ENCODE peak calls at places on chromosomes 1 and 21, in eight cellular contexts. H is AG10803, N is cardiac muscle cell, T is astrocyte, L is hepatocyte, K is neural crest cell, U is IMR-90, W is dorsolateral prefrontal cortex. R is an unnamed sample.
A peak's percentile ranks its signal among the peaks of the same experiment; 100 is the strongest.

GRCh38 chr1:228144213-228145049 is 4.4 kb downstream of the GUK1 start:
- DNase-seq in H (no peak), N (no peak), T (no peak), L (peak; percentile 20), K (no peak), U (no peak), W (no peak), R (no peak)

GRCh38 chr1:6386371-6386949 is 7.1 kb downstream of the ACOT7 start:
- DNase-seq in H (no peak), N (no peak), T (peak; percentile 57), L (peak; percentile 37), K (no peak), U (peak; percentile 42), W (no peak), R (no peak)

GRCh38 chr1:18836654-18837053 is 22.8 kb downstream of the TAS1R2 start:
- DNase-seq in H (no peak), N (no peak), T (no peak), L (no peak), K (no peak), U (no peak), W (no peak), R (no peak)

GRCh38 chr1:1419812-1420653 is 1.0 kb downstream of the ANKRD65 start:
- DNase-seq in H (no peak), N (no peak), T (no peak), L (no peak), K (no peak), U (no peak), W (no peak), R (no peak)

GRCh38 chr1:10540277-10541005 is 65.7 kb downstream of the PEX14 start:
- DNase-seq in H (peak; percentile 53), N (no peak), T (peak; percentile 76), L (no peak), K (no peak), U (peak; percentile 54), W (no peak), R (no peak)

GRCh38 chr1:67607286-67607685 is 77.7 kb upstream of the GADD45A start:
- DNase-seq in H (no peak), N (no peak), T (no peak), L (no peak), K (no peak), U (no peak), W (no peak), R (no peak)

GRCh38 chr1:219903353-219903871 is 24.9 kb downstream of the SLC30A10 start:
- DNase-seq in H (no peak), N (no peak), T (no peak), L (no peak), K (no peak), U (no peak), W (no peak), R (no peak)

GRCh38 chr1:53129891-53130597 is 12.4 kb downstream of the SLC1A7 start:
- DNase-seq in H (no peak), N (no peak), T (no peak), L (no peak), K (no peak), U (no peak), W (peak; percentile 19), R (no peak)

GRCh38 chr1:23383547-23384311 is 14.1 kb upstream of the ZNF436 start:
- DNase-seq in H (no peak), N (no peak), T (no peak), L (no peak), K (no peak), U (no peak), W (no peak), R (no peak)

GRCh38 chr1:109726007-109726406 is 14.0 kb downstream of the GSTM5 start:
- DNase-seq in H (no peak), N (no peak), T (no peak), L (no peak), K (no peak), U (no peak), W (no peak), R (no peak)

GRCh38 chr1:19758227-19758830 is 41.4 kb downstream of the TMCO4 start:
- DNase-seq in H (peak; percentile 97), N (peak; percentile 44), T (peak; percentile 95), L (peak; percentile 38), K (no peak), U (peak; percentile 84), W (no peak), R (no peak)

GRCh38 chr1:37793773-37794371 is at the start of gene MANEAL:
- DNase-seq in H (peak; percentile 54), N (peak; percentile 88), T (peak; percentile 40), L (peak; percentile 79), K (peak; percentile 47), U (peak; percentile 54), W (peak; percentile 65), R (peak; percentile 24)

GRCh38 chr21:33063907-33064622 is 5.9 kb upstream of the OLIG1 start:
- DNase-seq in H (no peak), N (no peak), T (no peak), L (no peak), K (no peak), U (no peak), W (no peak), R (no peak)

GRCh38 chr1:191707288-191707687 is 451.0 kb upstream of the RGS18 start:
- DNase-seq in H (peak; percentile 0), N (no peak), T (peak; percentile 31), L (no peak), K (no peak), U (peak; percentile 49), W (no peak), R (no peak)

GRCh38 chr1:203598736-203599135 is 27.9 kb upstream of the ATP2B4 start:
- DNase-seq in H (no peak), N (no peak), T (no peak), L (no peak), K (no peak), U (no peak), W (no peak), R (no peak)

GRCh38 chr21:38470762-38471161 is 27.5 kb downstream of the ERG start:
- DNase-seq in H (peak; percentile 30), N (no peak), T (no peak), L (no peak), K (no peak), U (no peak), W (no peak), R (no peak)

GRCh38 chr1:16068356-16069270 is 4.8 kb downstream of the FAM131C start:
- DNase-seq in H (peak; percentile 34), N (no peak), T (no peak), L (peak; percentile 57), K (no peak), U (peak; percentile 20), W (peak; percentile 61), R (no peak)

GRCh38 chr1:51537568-51537967 is 18.5 kb upstream of the EPS15 start:
- DNase-seq in H (no peak), N (no peak), T (no peak), L (no peak), K (no peak), U (no peak), W (no peak), R (no peak)

GRCh38 chr1:51541313-51542050 is 22.4 kb upstream of the EPS15 start:
- DNase-seq in H (no peak), N (no peak), T (peak; percentile 32), L (no peak), K (no peak), U (no peak), W (no peak), R (no peak)

GRCh38 chr1:51543877-51544276 is 24.8 kb upstream of the EPS15 start:
- DNase-seq in H (no peak), N (no peak), T (no peak), L (no peak), K (no peak), U (no peak), W (no peak), R (no peak)

GRCh38 chr1:51542158-51542953 is 23.3 kb upstream of the EPS15 start:
- DNase-seq in H (no peak), N (no peak), T (no peak), L (no peak), K (no peak), U (no peak), W (no peak), R (no peak)
- TF ChIP-seq CTCF in H (no peak), N (no peak), T (no peak), L (no peak), K (no peak), U (no peak), W (no peak), R (no peak)

GRCh38 chr21:46345861-46346260 is 21.9 kb downstream of the PCNT start:
- DNase-seq in H (no peak), N (no peak), T (no peak), L (no peak), K (no peak), U (no peak), W (no peak), R (no peak)
- TF ChIP-seq CTCF in H (no peak), N (no peak), T (no peak), L (no peak), K (no peak), U (no peak), W (no peak), R (no peak)

DNA sequence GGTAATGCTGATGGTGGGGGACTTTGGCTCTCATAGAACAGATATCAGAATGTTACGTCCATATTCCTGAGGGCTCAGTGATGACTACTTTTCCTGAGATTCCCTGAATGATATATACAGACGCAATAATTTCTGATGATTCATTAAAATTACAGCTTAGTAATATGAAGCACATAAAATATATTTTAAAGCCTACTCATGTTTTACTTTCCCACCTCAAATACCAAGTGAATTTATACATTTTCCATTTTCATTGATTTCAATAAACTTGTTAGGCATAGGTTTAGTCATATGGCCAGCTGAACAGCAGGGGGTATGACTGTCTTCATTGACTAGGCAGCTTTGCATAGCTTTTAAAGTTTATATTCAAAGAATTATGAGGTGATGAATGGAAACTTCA is 26.2 kb upstream of the PDC start:
- DNase-seq in H (no peak), N (no peak), T (no peak), L (no peak), K (no peak), U (peak; percentile 67), W (no peak), R (no peak)
- TF ChIP-seq CTCF in H (no peak), N (no peak), T (no peak), L (no peak), K (no peak), U (peak; percentile 29), W (no peak), R (no peak)

GRCh38 chr1:92374211-92374610 is 75.4 kb downstream of the RPAP2 start:
- DNase-seq in H (no peak), N (no peak), T (no peak), L (no peak), K (no peak), U (no peak), W (no peak), R (no peak)
- TF ChIP-seq CTCF in H (no peak), N (no peak), T (no peak), L (no peak), K (no peak), U (no peak), W (no peak), R (no peak)

DNA sequence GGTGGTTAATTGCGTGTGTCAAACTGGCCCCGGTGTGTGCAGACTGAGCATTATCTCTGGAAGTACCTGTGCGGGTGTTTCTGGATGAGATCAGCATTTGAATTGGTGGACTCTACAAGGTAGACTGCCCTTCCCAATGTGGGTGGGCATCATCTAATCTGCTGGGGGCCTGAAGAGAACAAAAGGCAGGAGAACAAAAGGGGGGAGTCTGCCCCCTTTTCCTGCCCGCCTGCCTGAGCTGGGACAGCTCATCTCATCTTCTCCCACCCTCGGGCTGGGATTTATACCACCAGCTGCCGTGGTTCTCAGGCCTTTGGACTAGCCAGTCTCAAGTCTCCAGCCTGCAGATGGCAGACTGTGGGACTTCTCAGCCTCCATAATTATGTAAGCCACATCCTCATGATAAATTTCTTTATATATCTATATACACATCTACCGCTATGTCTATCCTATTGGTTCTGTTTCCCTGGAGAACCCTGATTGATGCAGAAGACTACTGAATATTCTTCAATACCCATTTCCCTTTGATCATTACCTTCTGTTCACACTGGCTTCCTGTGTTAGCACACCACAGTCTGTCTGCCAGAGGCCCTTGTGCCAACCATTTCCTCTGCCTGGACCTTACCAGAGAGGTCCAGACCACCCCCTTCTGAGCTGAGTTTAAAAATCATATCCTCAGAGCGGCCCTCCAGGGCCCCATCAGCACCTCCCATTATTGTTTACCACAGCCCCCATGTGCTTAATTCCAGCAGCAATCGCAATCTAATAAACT is 25.2 kb downstream of the RCAN1 start:
- DNase-seq in H (no peak), N (no peak), T (no peak), L (no peak), K (no peak), U (no peak), W (no peak), R (no peak)
- TF ChIP-seq CTCF in H (no peak), N (no peak), T (no peak), L (no peak), K (no peak), U (no peak), W (no peak), R (no peak)